ENCODE peak calls at places on chromosome 5, in ten cellular contexts. A, P, S, Y, Z, I, H, K, X and M are unnamed samples.

GRCh38 chr5:167050568-167051214 is 1240.8 kb upstream of the WWC1 start:
- DNase-seq in A (no peak), P (no peak), S (no peak), Y (no peak), Z (no peak), I (no peak), H (no peak), K (peak), X (no peak), M (no peak)

GRCh38 chr5:107523019-107523680 is 147.6 kb downstream of the EFNA5 start:
- DNase-seq in A (no peak), P (no peak), S (peak), Y (no peak), Z (no peak), I (no peak), H (no peak), K (no peak), X (no peak), M (no peak)

GRCh38 chr5:115360036-115360685 is 63.7 kb upstream of the CCDC112 start:
- DNase-seq in A (no peak), P (no peak), S (no peak), Y (no peak), Z (no peak), I (no peak), H (no peak), K (no peak), X (no peak), M (no peak)

GRCh38 chr5:173720341-173721258 is 104.2 kb upstream of the BOD1 start:
- DNase-seq in A (no peak), P (no peak), S (no peak), Y (no peak), Z (no peak), I (no peak), H (peak), K (no peak), X (no peak), M (no peak)

GRCh38 chr5:59190746-59191145 is 607.9 kb downstream of the RAB3C start:
- DNase-seq in A (no peak), P (no peak), S (no peak), Y (no peak), Z (no peak), I (no peak), H (no peak), K (no peak), X (no peak), M (no peak)

GRCh38 chr5:8726383-8727036 is 819.4 kb downstream of the SEMA5A start:
- DNase-seq in A (no peak), P (no peak), S (no peak), Y (no peak), Z (no peak), I (no peak), H (no peak), K (no peak), X (no peak), M (no peak)

GRCh38 chr5:102119252-102119651 is 176.8 kb downstream of the SLCO4C1 start:
- DNase-seq in A (no peak), P (no peak), S (no peak), Y (no peak), Z (no peak), I (no peak), H (no peak), K (no peak), X (no peak), M (no peak)

GRCh38 chr5:68193481-68194036 is 22.0 kb upstream of the PIK3R1 start:
- DNase-seq in A (no peak), P (no peak), S (no peak), Y (no peak), Z (no peak), I (no peak), H (no peak), K (no peak), X (no peak), M (peak)

GRCh38 chr5:93735378-93735777 is 6.0 kb downstream of the POU5F2 start:
- DNase-seq in A (no peak), P (no peak), S (no peak), Y (no peak), Z (no peak), I (no peak), H (no peak), K (no peak), X (no peak), M (no peak)

GRCh38 chr5:175894251-175894650 is 22.9 kb downstream of the CPLX2 start:
- DNase-seq in A (peak), P (no peak), S (no peak), Y (no peak), Z (no peak), I (no peak), H (no peak), K (no peak), X (no peak), M (no peak)

GRCh38 chr5:173480896-173481295 is 135.6 kb downstream of the BOD1 start:
- DNase-seq in A (no peak), P (no peak), S (no peak), Y (no peak), Z (no peak), I (no peak), H (no peak), K (no peak), X (no peak), M (no peak)

GRCh38 chr5:162068412-162068811 is 839 bp downstream of the GABRG2 start:
- DNase-seq in A (no peak), P (no peak), S (no peak), Y (no peak), Z (peak), I (no peak), H (no peak), K (peak), X (peak), M (no peak)

GRCh38 chr5:179795863-179796833 is 2.4 kb downstream of the LTC4S start:
- DNase-seq in A (peak), P (peak), S (no peak), Y (peak), Z (peak), I (peak), H (peak), K (peak), X (peak), M (no peak)

GRCh38 chr5:149937610-149938009 is 7.0 kb downstream of the PDE6A start:
- DNase-seq in A (no peak), P (no peak), S (no peak), Y (no peak), Z (no peak), I (no peak), H (no peak), K (no peak), X (no peak), M (no peak)

GRCh38 chr5:96752341-96753016 is 55.3 kb downstream of the ERAP1 start:
- DNase-seq in A (no peak), P (peak), S (peak), Y (no peak), Z (no peak), I (no peak), H (no peak), K (no peak), X (peak), M (no peak)

DNA sequence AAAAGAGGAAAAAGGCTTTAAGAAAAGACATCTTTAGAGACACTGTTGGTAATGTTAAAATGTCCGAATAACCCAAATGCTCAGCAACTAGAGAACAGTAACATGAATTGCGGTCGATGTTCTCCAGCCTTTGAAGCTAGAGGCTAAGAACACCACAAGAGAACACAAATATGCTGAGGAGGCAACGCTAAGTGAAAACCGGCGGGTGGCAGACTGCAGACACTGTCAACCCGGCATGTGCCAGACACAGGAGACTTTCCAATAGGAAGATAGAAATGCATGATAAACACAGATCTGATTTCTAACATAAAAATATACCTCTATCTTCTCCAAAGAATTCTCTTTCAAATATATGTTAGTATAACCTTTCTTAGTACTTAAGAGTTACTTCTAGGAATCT is 18.4 kb upstream of the DDX41 start:
- DNase-seq in A (peak), P (no peak), S (no peak), Y (no peak), Z (no peak), I (no peak), H (no peak), K (no peak), X (no peak), M (no peak)
- TF ChIP-seq CTCF in A (no peak), P (no peak), S (no peak), Y (no peak), Z (no peak), I (no peak), H (no peak), K (no peak), X (no peak), M (no peak)

GRCh38 chr5:32182463-32183081 is 8.5 kb upstream of the GOLPH3 start:
- DNase-seq in A (no peak), P (no peak), S (no peak), Y (no peak), Z (no peak), I (no peak), H (no peak), K (no peak), X (no peak), M (no peak)
- TF ChIP-seq EP300 in A (no peak), P (no peak), S (no peak), Y (no peak), Z (no peak), I (no peak), H (no peak), K (no peak), X (no peak), M (no peak)

DNA sequence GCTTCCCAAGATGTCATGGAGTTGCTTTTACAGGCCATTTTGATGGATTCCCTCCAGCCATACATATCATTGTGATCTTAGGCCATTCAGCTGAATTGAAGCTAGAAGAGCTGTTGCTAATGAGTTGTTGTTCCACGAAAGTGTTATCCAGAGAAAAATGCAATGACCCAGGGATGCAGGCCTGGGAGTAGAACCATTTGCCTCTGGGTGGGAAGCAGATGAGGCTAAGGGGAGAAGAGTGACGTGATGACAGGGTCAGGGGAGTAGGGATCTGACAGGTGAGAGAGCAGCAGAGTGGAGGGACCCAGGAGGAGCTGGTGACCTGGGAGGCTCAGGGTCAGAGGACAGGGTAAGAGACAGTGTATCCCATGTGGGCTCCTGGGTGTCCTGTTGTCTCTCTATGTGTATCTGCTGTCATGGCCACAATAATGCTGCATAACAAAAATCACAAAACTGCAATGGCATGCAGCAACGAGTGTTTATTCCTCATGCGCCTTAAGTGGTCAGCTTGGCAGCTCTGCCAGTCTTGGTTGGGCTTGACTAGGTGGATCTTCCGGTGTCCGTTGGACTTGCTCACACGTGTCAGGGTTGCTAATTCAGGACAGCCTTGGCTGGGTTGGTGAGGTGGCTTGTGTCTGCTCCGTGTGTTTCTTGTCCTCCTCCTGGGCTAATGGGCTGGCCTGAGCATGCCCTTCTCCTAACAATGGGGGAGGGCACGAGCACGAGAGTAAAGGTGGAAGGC is 90.6 kb downstream of the LIFR start:
- DNase-seq in A (no peak), P (no peak), S (no peak), Y (no peak), Z (no peak), I (no peak), H (no peak), K (no peak), X (no peak), M (peak)
- H3K27ac ChIP-seq in A (peak), P (peak), S (peak), Y (peak), Z (peak), I (peak), H (peak), K (no peak), X (no peak), M (peak)

GRCh38 chr5:18805376-18805775 is 1171.1 kb downstream of the TAF11L14 start:
- DNase-seq in A (no peak), P (no peak), S (no peak), Y (no peak), Z (no peak), I (no peak), H (no peak), K (no peak), X (no peak), M (no peak)
- TF ChIP-seq CTCF in A (no peak), P (no peak), S (no peak), Y (no peak), Z (no peak), I (no peak), H (no peak), K (no peak), X (no peak), M (no peak)